ENCODE peak calls at places on chromosomes 3 and 15, in four cellular contexts. S is HepG2, M is GM12878, T is H1. V is an unnamed sample.

GRCh38 chr3:170506556-170506955 is 79.3 kb downstream of the SLC7A14 start:
- DNase-seq in S (peak; percentile 52), M (no peak), T (no peak), V (no peak)

GRCh38 chr3:155070316-155070715 is 9.8 kb upstream of the MME start:
- DNase-seq in S (no peak), M (no peak), T (no peak), V (no peak)

GRCh38 chr3:178492496-178492895 is 43.7 kb upstream of the KCNMB2 start:
- DNase-seq in S (no peak), M (no peak), T (no peak), V (no peak)

GRCh38 chr3:182092662-182093262 is 381.0 kb downstream of the SOX2 start:
- DNase-seq in S (no peak), M (no peak), T (no peak), V (peak; percentile 9)

GRCh38 chr3:153901991-153902390 is 219.2 kb upstream of the ARHGEF26 start:
- DNase-seq in S (no peak), M (no peak), T (no peak), V (no peak)

GRCh38 chr3:108959017-108959416 is 5.3 kb upstream of the GUCA1C start:
- DNase-seq in S (no peak), M (no peak), T (no peak), V (peak; percentile 15)

GRCh38 chr3:140216249-140216648 is 281.3 kb downstream of the CLSTN2 start:
- DNase-seq in S (no peak), M (no peak), T (no peak), V (no peak)

GRCh38 chr15:86432861-86433260 is 353.2 kb downstream of the AGBL1 start:
- DNase-seq in S (no peak), M (no peak), T (no peak), V (no peak)

GRCh38 chr3:14574183-14574582 is 34.0 kb upstream of the GRIP2 start:
- DNase-seq in S (no peak), M (no peak), T (no peak), V (no peak)

GRCh38 chr3:14573706-14574105 is 33.6 kb upstream of the GRIP2 start:
- DNase-seq in S (no peak), M (no peak), T (no peak), V (no peak)

GRCh38 chr3:14576163-14576562 is 36.0 kb upstream of the GRIP2 start:
- DNase-seq in S (no peak), M (no peak), T (no peak), V (no peak)

GRCh38 chr3:14581334-14582072 is 41.4 kb upstream of the GRIP2 start:
- DNase-seq in S (no peak), M (no peak), T (no peak), V (no peak)

GRCh38 chr3:14577897-14578296 is 37.8 kb upstream of the GRIP2 start:
- DNase-seq in S (no peak), M (no peak), T (no peak), V (no peak)
- TF ChIP-seq ZNF274 in S (no peak), M (no peak), T (no peak), V (no peak)

GRCh38 chr3:7146529-7146928 is 285.6 kb downstream of the GRM7 start:
- DNase-seq in S (no peak), M (no peak), T (no peak), V (no peak)

DNA sequence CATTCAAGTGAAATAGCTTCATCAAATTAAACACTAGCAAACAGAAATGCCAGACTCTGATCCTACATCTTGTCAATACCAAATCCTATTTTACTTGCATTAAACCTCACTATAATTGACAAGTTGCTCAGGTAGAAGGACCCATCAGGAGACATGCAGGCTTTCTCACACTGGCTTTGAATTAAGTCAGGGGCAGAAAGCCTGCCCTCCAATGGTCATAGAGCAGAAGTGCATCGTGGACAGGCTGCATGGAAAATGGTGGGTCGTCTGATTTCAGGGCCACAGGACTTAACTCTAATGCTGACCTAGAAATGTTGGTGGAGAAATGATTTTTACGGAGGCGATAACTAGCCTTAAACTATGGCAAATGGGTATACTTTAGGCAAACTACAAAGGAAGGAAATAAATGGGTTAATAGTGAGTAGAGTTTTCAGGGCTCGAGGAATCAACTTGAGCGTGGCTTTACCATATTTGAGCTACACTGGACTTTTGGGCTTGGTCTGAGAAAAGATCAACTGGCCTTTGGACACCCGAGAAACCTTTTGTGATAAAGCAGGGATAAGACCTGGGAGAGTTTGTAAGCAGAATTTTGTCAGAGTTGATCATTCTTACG is 283.9 kb downstream of the GRM7 start:
- DNase-seq in S (peak; percentile 1), M (no peak), T (peak; percentile 49), V (peak; percentile 32)
- TF ChIP-seq SUZ12 in S (no peak), M (no peak), T (no peak), V (no peak)

DNA sequence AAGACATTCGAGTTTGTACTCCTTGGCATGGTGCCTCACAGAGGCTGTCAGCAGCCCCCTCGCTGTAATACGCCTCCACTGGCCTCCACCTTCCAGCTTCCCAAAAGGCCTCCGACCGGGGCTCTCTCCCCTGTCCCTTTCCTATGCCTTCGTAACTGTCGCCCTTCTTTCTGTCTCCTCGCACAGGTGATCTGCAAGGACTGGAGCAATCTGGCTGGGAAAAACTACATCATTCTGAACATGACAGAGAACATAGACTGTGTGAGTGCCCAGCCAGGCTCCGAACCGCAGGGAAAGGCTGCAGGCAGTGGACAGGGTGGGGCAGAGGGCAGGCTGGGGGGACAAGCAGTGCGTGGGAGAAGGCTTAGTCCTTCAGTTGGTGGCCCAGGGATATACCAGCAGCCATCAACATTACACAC is 10.7 kb upstream of the ABTB1 start:
- DNase-seq in S (no peak), M (no peak), T (no peak), V (no peak)
- H3K36me3 ChIP-seq in S (peaks cover 4% of the 10 kb centered on the region), M (no peaks in the 10 kb centered on the region), T (peaks cover 2% of the 10 kb centered on the region), V (peaks cover 9% of the 10 kb centered on the region)

GRCh38 chr15:82900511-82900910 is 52.0 kb downstream of the HOMER2 start:
- DNase-seq in S (no peak), M (no peak), T (no peak), V (no peak)

GRCh38 chr15:82901114-82901805 is 51.3 kb downstream of the HOMER2 start:
- DNase-seq in S (peak; percentile 49), M (no peak), T (peak; percentile 26), V (no peak)

GRCh38 chr15:82895983-82896382 is 56.5 kb downstream of the HOMER2 start:
- DNase-seq in S (no peak), M (no peak), T (peak; percentile 41), V (no peak)

GRCh38 chr15:82894971-82895520 is 57.5 kb downstream of the HOMER2 start:
- DNase-seq in S (no peak), M (no peak), T (peak; percentile 43), V (peak; percentile 25)

GRCh38 chr15:82898961-82899360 is 53.6 kb downstream of the HOMER2 start:
- DNase-seq in S (no peak), M (no peak), T (peak; percentile 34), V (no peak)
- TF ChIP-seq ZNF274 in S (no peak), M (no peak), T (no peak), V (no peak)

DNA sequence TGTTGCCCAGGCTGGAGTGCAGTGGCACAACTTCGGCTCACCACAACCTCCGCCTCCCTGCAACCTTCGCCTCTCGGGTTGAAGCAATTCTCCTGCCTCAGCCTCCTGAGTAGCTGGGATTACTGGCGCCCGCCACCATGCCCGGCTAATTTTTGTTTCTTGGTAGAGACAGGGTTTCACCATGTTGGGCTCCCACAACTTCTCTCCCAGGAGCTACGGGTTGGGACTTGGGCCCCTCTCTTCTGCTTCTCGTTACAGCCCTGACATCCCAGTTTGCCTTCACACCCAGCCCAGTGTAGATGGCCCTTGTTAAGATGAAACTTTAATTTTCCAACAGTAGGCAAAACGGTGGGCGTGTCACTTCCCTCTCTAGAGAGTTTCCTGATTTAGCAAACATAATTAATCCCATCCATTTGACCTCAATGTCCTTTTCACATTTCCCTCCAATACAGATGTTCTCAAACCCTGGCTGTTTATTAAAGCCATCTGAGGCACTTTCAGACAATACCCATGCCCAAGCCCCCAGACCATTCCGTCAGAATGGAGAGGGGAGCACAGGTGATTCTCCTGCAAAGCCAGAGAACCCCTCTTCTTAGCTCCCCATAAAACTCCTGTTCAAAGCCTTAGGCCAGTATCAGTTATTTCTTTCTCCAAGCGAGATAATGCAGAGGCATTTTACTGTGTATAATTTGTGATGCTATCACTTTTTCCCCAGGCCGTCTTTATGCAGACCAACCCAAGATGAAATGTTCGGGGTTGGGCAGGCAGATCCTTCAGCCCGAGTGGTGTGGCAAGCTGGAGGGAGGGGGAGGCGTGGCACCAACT is 245.7 kb downstream of the XXYLT1 start:
- DNase-seq in S (no peak), M (no peak), T (no peak), V (no peak)
- TF ChIP-seq SUZ12 in S (no peak), M (no peak), T (no peak), V (no peak)

GRCh38 chr3:52557011-52557410 is 20.6 kb downstream of the UQCC5 start:
- DNase-seq in S (no peak), M (no peak), T (no peak), V (no peak)

GRCh38 chr3:52555056-52555455 is 18.7 kb downstream of the UQCC5 start:
- DNase-seq in S (no peak), M (no peak), T (no peak), V (no peak)

GRCh38 chr3:52552089-52552488 is 15.7 kb downstream of the UQCC5 start:
- DNase-seq in S (no peak), M (no peak), T (no peak), V (no peak)

GRCh38 chr3:52551118-52551517 is 14.7 kb downstream of the UQCC5 start:
- DNase-seq in S (no peak), M (no peak), T (no peak), V (no peak)

DNA sequence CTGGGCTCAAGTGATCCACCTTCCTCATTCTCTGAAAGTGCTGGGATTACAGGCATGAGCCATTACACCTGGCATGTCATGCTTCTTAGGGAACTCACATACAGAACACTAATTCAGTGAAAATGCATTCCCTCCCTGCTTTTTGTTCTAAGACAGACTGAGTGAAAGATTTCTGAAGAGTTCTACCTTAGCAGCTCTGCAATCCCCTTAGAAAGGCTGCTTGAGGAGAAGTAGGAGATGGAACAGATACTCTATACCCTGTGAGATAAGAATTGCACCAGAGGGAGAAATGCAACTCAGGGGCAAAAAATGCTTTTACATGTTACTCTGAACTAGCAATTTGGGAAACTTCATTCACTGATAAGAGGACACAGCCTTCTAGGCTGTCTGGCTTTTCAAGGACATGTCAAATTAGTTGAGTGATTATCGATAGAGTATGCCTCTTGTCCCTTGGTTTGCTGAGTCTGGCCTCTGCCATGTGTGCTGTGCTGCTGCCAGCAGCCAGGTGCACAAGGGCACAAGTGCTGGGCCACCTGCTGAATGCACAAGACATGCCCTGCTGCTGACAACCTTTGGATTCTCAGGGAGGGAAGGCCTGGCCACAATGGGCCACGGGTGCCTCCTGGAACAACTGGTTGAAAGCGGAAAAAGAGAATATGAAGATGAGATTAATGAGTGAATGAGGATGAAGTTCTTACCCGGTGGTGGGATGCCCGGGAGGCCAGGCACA is 17.8 kb downstream of the UQCC5 start:
- DNase-seq in S (no peak), M (no peak), T (no peak), V (no peak)
- H3K36me3 ChIP-seq in S (peaks cover 72% of the 10 kb centered on the region), M (peaks cover 4% of the 10 kb centered on the region), T (peaks cover 4% of the 10 kb centered on the region), V (peaks cover 78% of the 10 kb centered on the region)

GRCh38 chr15:73330206-73331051 is 38.3 kb downstream of the HCN4 start:
- DNase-seq in S (no peak), M (no peak), T (no peak), V (no peak)
- TF ChIP-seq ZNF274 in S (no peak), M (no peak), T (no peak), V (no peak)

V was measured in NT2/D1.